ENCODE peak calls at places on chromosomes 11 and 22, in four cellular contexts. A is K562, Q is HL-60, R is GM12878. T is an unnamed sample.

GRCh38 chr11:14821031-14821430 is 71.0 kb downstream of the CYP2R1 start:
- DNase-seq in A (peak; percentile 10), Q (no peak), R (no peak), T (no peak)

GRCh38 chr11:64650923-64651523 is 60.0 kb downstream of the SLC22A12 start:
- DNase-seq in A (peak; percentile 63), Q (peak; percentile 45), R (no peak), T (no peak)

GRCh38 chr11:45182902-45183301 is 36.5 kb downstream of the PRDM11 start:
- DNase-seq in A (no peak), Q (no peak), R (no peak), T (no peak)

GRCh38 chr22:42876041-42876440 is 19.0 kb upstream of the ARFGAP3 start:
- DNase-seq in A (no peak), Q (no peak), R (no peak), T (no peak)

GRCh38 chr11:129785383-129786111 is 30.1 kb upstream of the TMEM45B start:
- DNase-seq in A (no peak), Q (no peak), R (no peak), T (no peak)

GRCh38 chr22:40118979-40119378 is 58.7 kb upstream of the TNRC6B start:
- DNase-seq in A (no peak), Q (no peak), R (no peak), T (no peak)

GRCh38 chr22:46547179-46547882 is 9.9 kb upstream of the CELSR1 start:
- DNase-seq in A (no peak), Q (no peak), R (no peak), T (no peak)

GRCh38 chr11:126049159-126049558 is 13.5 kb downstream of the CDON start:
- DNase-seq in A (no peak), Q (no peak), R (no peak), T (no peak)

GRCh38 chr11:70490208-70490607 is 91.9 kb downstream of the CTTN start:
- DNase-seq in A (no peak), Q (no peak), R (no peak), T (no peak)

GRCh38 chr11:128964463-128964930 is 21.8 kb upstream of the TP53AIP1 start:
- DNase-seq in A (no peak), Q (no peak), R (no peak), T (no peak)

GRCh38 chr11:128607819-128608218 is 20.5 kb upstream of the ETS1 start:
- DNase-seq in A (no peak), Q (no peak), R (no peak), T (no peak)

GRCh38 chr11:109783842-109784241 is 309.4 kb upstream of the ZC3H12C start:
- DNase-seq in A (no peak), Q (no peak), R (peak; percentile 15), T (no peak)

GRCh38 chr22:23790819-23791736 is 4.3 kb downstream of the SMARCB1 start:
- DNase-seq in A (no peak), Q (no peak), R (no peak), T (no peak)

GRCh38 chr11:70675697-70676374 is 277.5 kb downstream of the CTTN start:
- DNase-seq in A (peak; percentile 25), Q (no peak), R (no peak), T (no peak)

GRCh38 chr11:71198823-71199165 is 53.6 kb downstream of the SHANK2 start:
- DNase-seq in A (no peak), Q (no peak), R (no peak), T (no peak)

GRCh38 chr11:118046964-118047700 is 29.7 kb upstream of the TMPRSS4 start:
- DNase-seq in A (no peak), Q (no peak), R (no peak), T (no peak)

GRCh38 chr22:49301398-49302149 is 526.1 kb downstream of the BRD1 start:
- DNase-seq in A (no peak), Q (no peak), R (no peak), T (no peak)

GRCh38 chr11:5694642-5695041 is 5.1 kb downstream of the TRIM22 start:
- DNase-seq in A (no peak), Q (no peak), R (no peak), T (no peak)

GRCh38 chr22:38700271-38700788 is 413 bp downstream of the JOSD1 start:
- DNase-seq in A (peak; percentile 64), Q (peak; percentile 40), R (no peak), T (no peak)

GRCh38 chr11:107496011-107496410 is 38.4 kb upstream of the CWF19L2 start:
- DNase-seq in A (no peak), Q (no peak), R (no peak), T (no peak)

GRCh38 chr22:23685205-23685784 is 5.5 kb upstream of the RGL4 start:
- DNase-seq in A (peak; percentile 24), Q (no peak), R (no peak), T (no peak)

GRCh38 chr11:69361048-69361447 is 67.1 kb downstream of the MYEOV start:
- DNase-seq in A (no peak), Q (no peak), R (no peak), T (no peak)

GRCh38 chr11:9015677-9016076 is 11.9 kb upstream of the NRIP3 start:
- DNase-seq in A (peak; percentile 70), Q (peak; percentile 74), R (peak; percentile 31), T (peak; percentile 56)
- TF ChIP-seq SPI1 in A (no peak), Q (peak; percentile 10), R (no peak), T (peak; percentile 2)

GRCh38 chr11:93585758-93586157 is 42.6 kb upstream of the SMCO4 start:
- DNase-seq in A (peak; percentile 13), Q (no peak), R (no peak), T (no peak)
- TF ChIP-seq SPI1 in A (no peak), Q (no peak), R (no peak), T (no peak)

GRCh38 chr22:37415210-37415609 is 12.1 kb downstream of the ELFN2 start:
- DNase-seq in A (no peak), Q (no peak), R (no peak), T (no peak)

GRCh38 chr22:37417264-37417663 is 10.0 kb downstream of the ELFN2 start:
- DNase-seq in A (no peak), Q (no peak), R (no peak), T (no peak)

GRCh38 chr22:37417737-37418348 is 9.4 kb downstream of the ELFN2 start:
- DNase-seq in A (no peak), Q (no peak), R (no peak), T (no peak)

GRCh38 chr22:37416389-37416788 is 10.9 kb downstream of the ELFN2 start:
- DNase-seq in A (no peak), Q (peak; percentile 7), R (no peak), T (no peak)

DNA sequence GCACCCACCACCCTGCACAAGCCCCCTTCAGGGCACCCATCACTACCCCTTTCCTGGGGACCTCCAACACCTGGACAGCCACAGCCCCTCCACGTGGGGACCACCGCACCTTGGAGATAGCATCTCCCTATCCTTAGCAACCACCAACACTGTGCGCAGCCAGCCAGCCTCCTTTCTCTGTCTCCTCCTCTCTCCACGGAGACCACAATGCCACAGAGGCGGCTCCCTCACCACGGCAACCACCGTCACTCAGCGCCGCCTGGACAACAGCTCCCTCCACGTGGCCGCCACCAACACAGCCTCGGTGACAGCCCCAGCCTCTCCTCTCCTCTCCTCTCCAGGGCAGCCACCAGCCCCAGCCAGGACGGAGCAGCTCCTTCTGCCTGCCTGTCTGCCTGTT is 10.5 kb downstream of the ELFN2 start:
- DNase-seq in A (no peak), Q (peak; percentile 75), R (no peak), T (no peak)
- TF ChIP-seq SPI1 in A (no peak), Q (no peak), R (no peak), T (no peak)

GRCh38 chr11:12008790-12009616 is 577 bp upstream of the DKK3 start:
- DNase-seq in A (peak; percentile 72), Q (no peak), R (no peak), T (no peak)
- TF ChIP-seq SPI1 in A (no peak), Q (no peak), R (no peak), T (no peak)

GRCh38 chr11:95283653-95284052 is 52.7 kb upstream of the SESN3 start:
- DNase-seq in A (no peak), Q (no peak), R (no peak), T (no peak)
- TF ChIP-seq SPI1 in A (no peak), Q (no peak), R (no peak), T (no peak)

GRCh38 chr11:48066881-48067800 is 86.8 kb downstream of the PTPRJ start:
- DNase-seq in A (no peak), Q (peak; percentile 63), R (no peak), T (no peak)
- TF ChIP-seq SPI1 in A (peak; percentile 60), Q (peak; percentile 70), R (no peak), T (peak; percentile 10)

DNA sequence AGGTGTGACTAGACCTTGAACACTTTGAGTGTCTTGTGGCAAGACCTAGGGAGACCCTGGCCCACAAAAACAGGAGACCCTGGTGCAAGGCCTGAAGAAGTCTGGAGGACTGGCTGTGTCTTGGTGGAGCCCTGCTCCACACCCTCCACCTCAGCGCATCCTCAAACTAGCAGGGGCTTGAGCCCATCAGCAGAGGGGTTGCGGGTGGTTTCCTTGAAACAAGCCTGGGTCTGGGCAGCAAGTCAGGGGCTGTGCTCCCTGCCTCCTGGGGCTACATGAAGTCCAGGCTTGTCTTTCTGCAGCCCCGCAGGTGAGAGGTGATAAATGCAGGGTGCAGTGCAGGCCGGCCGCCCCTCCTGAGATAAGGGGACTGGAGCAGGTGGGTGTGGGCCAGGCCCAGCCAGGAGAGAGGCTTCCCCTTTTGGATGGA is 2.9 kb downstream of the CDKN1C start:
- DNase-seq in A (no peak), Q (no peak), R (no peak), T (no peak)
- TF ChIP-seq SPI1 in A (no peak), Q (no peak), R (no peak), T (no peak)

T was measured in GM12891.